ENCODE peak calls at places on chromosomes 2 and 18, in ten cellular contexts. T is prostate gland; N is astrocyte of the cerebellum; O is H9; E is A549; W is CD8-positive, alpha-beta T cell; S is astrocyte of the spinal cord; G is nephron progenitor cell; M is neural progenitor cell; P is body of pancreas. A is an unnamed sample.

GRCh38 chr2:209472386-209472832 is 48.6 kb downstream of the MAP2 start:
- DNase-seq in T (no peak), E (no peak), M (no peak), G (no peak), O (no peak), N (no peak), P (no peak), S (peak), W (no peak), A (peak)

GRCh38 chr2:240925576-240926515 is 19.7 kb downstream of the CROCC2 start:
- DNase-seq in S (no peak), O (peak), W (peak), P (peak), G (peak), M (no peak), N (no peak), E (no peak), T (no peak), A (no peak)

GRCh38 chr2:172404824-172405223 is 22.6 kb upstream of the ITGA6 start:
- DNase-seq in M (no peak), W (no peak), T (no peak), O (no peak), S (peak), G (no peak), N (peak), P (no peak), E (no peak), A (peak)

GRCh38 chr18:61910101-61910500 is 17.3 kb upstream of the RNF152 start:
- DNase-seq in S (no peak), M (no peak), G (no peak), O (no peak), P (no peak), N (no peak), T (no peak), E (no peak), W (no peak), A (no peak)

GRCh38 chr2:108348816-108349570 is 28.8 kb upstream of the SULT1C4 start:
- DNase-seq in E (no peak), T (no peak), S (no peak), N (no peak), M (no peak), G (no peak), P (no peak), W (no peak), O (no peak), A (no peak)

GRCh38 chr2:18950598-18950933 is 361.2 kb upstream of the NT5C1B start:
- DNase-seq in O (no peak), G (peak), S (no peak), E (no peak), N (no peak), T (no peak), W (no peak), P (no peak), M (peak), A (no peak)

GRCh38 chr2:105344704-105345345 is 7.5 kb downstream of the C2orf49 start:
- DNase-seq in P (no peak), N (peak), M (peak), O (no peak), G (no peak), W (no peak), S (peak), E (peak), T (peak), A (no peak)

GRCh38 chr2:106124787-106125549 is 69.1 kb downstream of the UXS1 start:
- DNase-seq in S (no peak), G (no peak), W (peak), O (no peak), T (no peak), P (no peak), N (no peak), M (no peak), E (no peak), A (no peak)

GRCh38 chr18:74528913-74529312 is 5.4 kb upstream of the CNDP1 start:
- DNase-seq in E (no peak), P (no peak), M (no peak), S (no peak), N (no peak), G (no peak), O (no peak), T (no peak), W (no peak), A (no peak)

GRCh38 chr2:145759228-145759940 is 1239.5 kb upstream of the ZEB2 start:
- DNase-seq in W (no peak), M (peak), P (no peak), T (no peak), O (no peak), S (no peak), E (no peak), N (no peak), G (no peak), A (no peak)

GRCh38 chr2:234003972-234004617 is 46.4 kb upstream of the SPP2 start:
- DNase-seq in P (no peak), T (no peak), S (peak), N (peak), O (peak), E (peak), M (no peak), G (no peak), W (no peak), A (peak)

GRCh38 chr2:85758361-85759256 is 4.8 kb downstream of the ATOH8 start:
- DNase-seq in W (no peak), T (no peak), S (no peak), P (peak), E (no peak), N (no peak), G (no peak), M (no peak), O (no peak), A (no peak)

GRCh38 chr2:141554810-141555209 is 576.0 kb downstream of the LRP1B start:
- DNase-seq in W (no peak), N (peak), G (peak), T (no peak), O (peak), P (no peak), M (peak), E (peak), S (peak), A (no peak)

GRCh38 chr2:223053431-223054192 is 1.6 kb downstream of the KCNE4 start:
- DNase-seq in T (no peak), W (no peak), M (no peak), N (no peak), P (no peak), G (no peak), S (peak), E (no peak), O (no peak), A (no peak)

GRCh38 chr18:61596296-61596695 is 263.1 kb downstream of the CDH20 start:
- DNase-seq in O (no peak), E (no peak), G (no peak), M (no peak), P (no peak), S (no peak), T (no peak), N (no peak), W (no peak), A (no peak)

GRCh38 chr2:38076250-38076709 is 329 bp upstream of the CYP1B1 start:
- DNase-seq in S (peak), G (peak), M (peak), T (peak), E (peak), P (peak), N (peak), W (no peak), O (peak), A (peak)

GRCh38 chr2:227397562-227397961 is 9.8 kb upstream of the SCYGR1 start:
- DNase-seq in P (no peak), W (no peak), G (no peak), N (no peak), T (no peak), S (no peak), O (no peak), M (no peak), E (no peak), A (no peak)

GRCh38 chr18:23970161-23971153 is 44.1 kb upstream of the TTC39C start:
- DNase-seq in W (peak), E (no peak), P (no peak), N (no peak), M (no peak), S (no peak), O (no peak), G (no peak), T (no peak), A (no peak)

GRCh38 chr2:233803994-233804393 is 25.9 kb downstream of the MROH2A start:
- DNase-seq in S (no peak), P (no peak), W (peak), E (no peak), T (no peak), M (no peak), G (no peak), O (no peak), N (no peak), A (no peak)

GRCh38 chr2:44324971-44325426 is 36.3 kb downstream of the PREPL start:
- DNase-seq in N (peak), W (no peak), M (no peak), S (peak), T (no peak), E (no peak), G (no peak), O (no peak), P (no peak), A (peak)

GRCh38 chr2:172083725-172084483 is 1.4 kb upstream of the DLX1 start:
- DNase-seq in W (no peak), G (no peak), E (no peak), P (no peak), N (no peak), T (no peak), S (no peak), M (peak), O (no peak), A (no peak)

GRCh38 chr2:224038049-224038829 is 847 bp downstream of the SERPINE2 start:
- DNase-seq in O (peak), N (no peak), G (peak), E (peak), M (peak), W (peak), T (peak), S (peak), P (peak), A (no peak)

DNA sequence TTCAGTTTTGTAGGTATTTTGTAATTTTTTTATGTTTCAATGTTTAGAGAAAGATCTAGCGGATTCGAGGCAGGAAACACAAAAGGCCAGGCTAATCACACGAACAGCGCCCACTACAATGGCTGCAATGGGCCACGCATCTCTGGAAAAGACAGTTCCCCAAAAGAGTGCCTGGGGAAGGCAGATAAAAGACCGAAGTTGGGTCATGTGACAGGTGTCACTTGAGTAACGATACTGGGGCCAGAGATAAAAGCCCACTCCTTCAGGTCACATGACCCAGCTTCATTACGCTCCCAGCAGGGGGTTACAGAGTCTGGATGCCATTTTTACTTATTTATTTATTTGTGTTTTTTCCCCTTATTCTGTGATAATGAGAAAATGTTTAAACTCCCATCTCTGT is 95.4 kb downstream of the CDK15 start:
- DNase-seq in G (no peak), W (no peak), P (no peak), N (no peak), M (peak), O (no peak), S (no peak), T (no peak), E (no peak), A (no peak)
- TF ChIP-seq CTCF in G (no peak), W (no peak), P (no peak), N (no peak), M (no peak), O (no peak), S (no peak), T (no peak), E (no peak), A (no peak)

GRCh38 chr18:12394428-12394827 is 13.3 kb upstream of the PRELID3A start:
- DNase-seq in O (peak), N (no peak), P (no peak), G (no peak), T (no peak), M (peak), W (no peak), E (no peak), S (no peak), A (no peak)
- TF ChIP-seq CTCF in O (peak), N (peak), P (no peak), G (no peak), T (no peak), M (peak), W (no peak), E (peak), S (peak), A (peak)

GRCh38 chr18:35999925-36000324 is 27.4 kb downstream of the RMP24 start:
- DNase-seq in M (no peak), N (no peak), E (no peak), G (no peak), P (no peak), W (no peak), O (no peak), T (no peak), S (no peak), A (no peak)

GRCh38 chr18:35993013-35993412 is 20.5 kb downstream of the RMP24 start:
- DNase-seq in S (no peak), G (no peak), E (no peak), N (no peak), O (no peak), T (no peak), P (no peak), M (no peak), W (no peak), A (no peak)

GRCh38 chr18:35998967-35999366 is 26.5 kb downstream of the RMP24 start:
- DNase-seq in P (no peak), G (no peak), T (no peak), S (no peak), W (no peak), M (no peak), N (no peak), E (no peak), O (no peak), A (no peak)
- TF ChIP-seq CTCF in P (no peak), G (peak), T (no peak), S (peak), W (no peak), M (peak), N (peak), E (no peak), O (peak), A (no peak)

DNA sequence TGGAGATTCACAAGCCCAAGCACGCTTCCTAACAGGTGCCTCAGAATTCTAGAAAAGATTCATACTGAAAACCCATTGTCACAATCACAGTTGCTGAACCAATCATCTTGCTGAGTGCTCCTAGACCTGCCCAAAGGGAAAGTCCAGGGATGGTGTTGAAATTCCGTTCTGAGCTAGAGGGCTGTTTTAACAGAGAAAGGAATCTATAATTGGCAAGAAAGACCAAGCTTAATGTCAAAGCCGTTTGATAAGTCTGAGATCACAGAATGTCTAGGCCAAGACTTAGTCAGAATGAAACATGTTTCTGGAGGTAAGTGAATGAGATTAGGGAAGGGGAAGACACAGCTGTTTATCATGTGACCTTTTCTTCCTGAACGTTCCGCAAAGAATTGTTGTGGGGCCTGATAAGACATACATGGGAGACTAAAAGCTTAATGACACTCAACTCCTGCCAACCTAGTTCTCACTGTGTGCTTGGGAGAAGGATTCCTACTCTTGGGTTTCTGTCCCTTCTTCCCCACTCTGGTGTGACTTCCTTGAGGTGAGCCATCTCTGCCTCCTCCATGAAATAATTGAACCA is 27.5 kb downstream of the PMAIP1 start:
- DNase-seq in P (no peak), S (no peak), O (no peak), T (no peak), W (no peak), M (no peak), G (no peak), E (no peak), N (no peak), A (no peak)
- TF ChIP-seq CTCF in P (no peak), S (no peak), O (no peak), T (no peak), W (no peak), M (no peak), G (no peak), E (no peak), N (no peak), A (no peak)

GRCh38 chr2:189982777-189983394 is 79.6 kb downstream of the MSTN start:
- DNase-seq in S (no peak), G (no peak), O (no peak), W (no peak), T (no peak), N (peak), P (no peak), M (peak), E (peak), A (no peak)
- TF ChIP-seq CTCF in S (peak), G (peak), O (peak), W (peak), T (no peak), N (peak), P (no peak), M (peak), E (peak), A (peak)

GRCh38 chr2:206442516-206442853 is 847 bp upstream of the ADAM23 start:
- DNase-seq in T (no peak), N (no peak), P (no peak), O (no peak), G (no peak), M (no peak), W (no peak), S (no peak), E (no peak), A (no peak)

GRCh38 chr2:206445948-206446347 is 2.6 kb downstream of the ADAM23 start:
- DNase-seq in G (no peak), W (no peak), N (no peak), M (no peak), S (no peak), E (no peak), O (no peak), T (no peak), P (no peak), A (no peak)

GRCh38 chr2:206443735-206444527 is 599 bp downstream of the ADAM23 start:
- DNase-seq in T (no peak), O (peak), P (no peak), M (peak), W (no peak), G (peak), S (peak), E (peak), N (no peak), A (no peak)

GRCh38 chr2:206438196-206438727 is 5.1 kb upstream of the ADAM23 start:
- DNase-seq in N (no peak), E (no peak), T (no peak), P (no peak), G (no peak), O (no peak), W (no peak), M (no peak), S (no peak), A (no peak)

GRCh38 chr2:206442854-206443734 is at the start of gene ADAM23:
- DNase-seq in O (peak), W (no peak), S (peak), T (no peak), E (peak), M (peak), N (no peak), G (peak), P (no peak), A (no peak)
- TF ChIP-seq CTCF in O (peak), W (no peak), S (peak), T (no peak), E (peak), M (peak), N (peak), G (peak), P (no peak), A (no peak)

DNA sequence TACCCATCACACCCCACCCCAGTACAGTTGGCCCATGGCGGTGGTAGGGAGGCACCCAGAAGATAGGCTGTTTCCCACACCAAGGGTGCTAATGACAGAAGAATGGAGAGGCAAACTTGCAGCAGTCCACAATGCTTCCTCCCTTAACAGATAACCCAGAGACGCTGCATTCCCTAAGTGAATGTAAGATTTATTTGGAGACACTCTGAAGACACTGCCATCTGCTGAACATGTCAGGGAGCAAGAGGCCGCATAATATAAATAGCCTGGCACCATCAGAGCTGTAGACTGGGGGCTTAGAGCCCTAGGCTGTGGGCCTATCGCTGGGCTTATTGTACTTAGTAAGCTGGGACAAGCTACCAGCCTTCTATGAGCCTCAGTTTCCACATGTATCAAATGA is 2.2 kb upstream of the IWS1 start:
- DNase-seq in N (no peak), P (no peak), E (no peak), S (no peak), G (no peak), W (no peak), M (peak), O (no peak), T (no peak), A (no peak)
- TF ChIP-seq CTCF in N (no peak), P (no peak), E (no peak), S (no peak), G (no peak), W (no peak), M (peak), O (peak), T (no peak), A (no peak)

DNA sequence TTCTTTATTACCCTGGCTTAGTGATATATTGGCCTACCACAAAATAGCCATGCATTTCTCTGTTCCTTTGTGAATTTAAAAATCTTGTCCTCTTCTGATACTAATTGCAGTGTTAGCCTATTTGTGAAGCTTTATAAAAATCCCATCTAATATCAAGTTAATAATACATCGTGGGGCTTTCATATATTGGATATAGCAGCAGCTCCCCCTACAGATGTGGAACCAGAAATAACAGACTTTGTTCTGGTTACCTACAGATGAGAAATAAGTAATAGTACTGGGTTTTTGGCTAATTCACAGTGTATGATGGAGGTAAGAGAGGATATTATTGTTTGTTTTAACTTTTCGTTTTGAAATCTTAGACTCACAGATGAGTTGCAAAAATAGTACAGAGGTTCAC is 1661.7 kb upstream of the PIK3C3 start:
- DNase-seq in O (no peak), G (no peak), P (no peak), E (no peak), W (no peak), S (no peak), N (no peak), T (no peak), M (peak), A (no peak)
- TF ChIP-seq CTCF in O (peak), G (no peak), P (no peak), E (no peak), W (no peak), S (peak), N (peak), T (peak), M (peak), A (no peak)

DNA sequence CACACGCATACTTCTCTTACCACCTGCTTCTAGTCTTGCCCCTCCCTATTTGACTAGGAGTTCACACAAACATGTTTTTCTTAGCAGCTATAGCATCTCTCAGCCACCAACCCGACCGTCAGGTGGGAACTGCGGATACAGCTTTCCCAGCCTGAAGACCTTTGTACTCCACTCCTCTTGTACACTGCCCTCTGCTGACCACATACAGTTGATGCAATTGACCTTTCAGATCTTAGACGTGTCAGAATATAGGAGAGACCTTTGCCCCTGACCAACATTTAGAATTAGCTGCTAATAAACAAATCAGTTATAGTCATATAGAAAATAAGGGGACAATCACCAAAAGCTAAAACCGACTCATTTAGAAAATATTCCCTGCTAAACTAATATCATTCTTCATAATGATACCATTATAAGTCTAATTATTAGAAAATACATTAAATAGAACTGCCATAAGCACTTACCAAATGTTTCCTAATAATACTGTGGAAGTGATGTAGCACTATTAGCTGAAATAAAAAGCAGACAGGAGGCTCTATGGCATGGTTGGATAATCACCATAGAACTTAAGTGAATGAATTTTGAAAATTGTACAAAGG is 208.4 kb downstream of the RAD51AP2 start:
- DNase-seq in G (peak), T (peak), N (peak), P (peak), W (no peak), O (peak), M (peak), E (peak), S (peak), A (peak)
- TF ChIP-seq CTCF in G (peak), T (peak), N (peak), P (peak), W (no peak), O (peak), M (peak), E (peak), S (peak), A (peak)

GRCh38 chr2:86807121-86807461 is 16.4 kb upstream of the CD8A start:
- DNase-seq in E (no peak), W (no peak), N (no peak), P (no peak), M (no peak), G (no peak), O (no peak), S (no peak), T (no peak), A (no peak)
- TF ChIP-seq CTCF in E (no peak), W (no peak), N (no peak), P (no peak), M (no peak), G (no peak), O (no peak), S (no peak), T (no peak), A (no peak)

A was measured in AG09319.